ENCODE peak calls at places on chromosomes 13 and 19, in eight cellular contexts. P is neural progenitor cell, O is tibial nerve, A is transverse colon, U is colonic mucosa, T is GM06990, N is AG10803, F is lung. H is an unnamed sample.

GRCh38 chr13:24005711-24006281 is 108.5 kb upstream of the C1QTNF9B start:
- DNase-seq in P (no peak), O (no peak), A (no peak), U (no peak), T (no peak), N (no peak), F (no peak), H (no peak)

GRCh38 chr19:50679177-50680125 is 30.2 kb downstream of the C19orf81 start:
- DNase-seq in P (peak), O (peak), A (peak), U (peak), T (peak), N (peak), F (peak), H (peak)

GRCh38 chr13:77749481-77749880 is 52.0 kb downstream of the SLAIN1 start:
- DNase-seq in P (peak), O (no peak), A (no peak), U (no peak), T (no peak), N (no peak), F (no peak), H (no peak)

GRCh38 chr19:49739098-49739497 is 24.0 kb downstream of the TSKS start:
- DNase-seq in P (no peak), O (no peak), A (no peak), U (no peak), T (no peak), N (no peak), F (no peak), H (no peak)

GRCh38 chr13:33519561-33520479 is 234.3 kb upstream of the STARD13 start:
- DNase-seq in P (no peak), O (no peak), A (no peak), U (no peak), T (no peak), N (peak), F (no peak), H (no peak)

GRCh38 chr13:98263841-98264240 is 86.8 kb upstream of the RNF113B start:
- DNase-seq in P (no peak), O (no peak), A (no peak), U (no peak), T (no peak), N (no peak), F (no peak), H (no peak)

GRCh38 chr13:51681037-51681678 is 96.9 kb downstream of the WDFY2 start:
- DNase-seq in P (no peak), O (no peak), A (no peak), U (no peak), T (no peak), N (peak), F (no peak), H (no peak)

GRCh38 chr19:16614941-16615340 is 13.1 kb downstream of the MED26 start:
- DNase-seq in P (no peak), O (no peak), A (no peak), U (no peak), T (no peak), N (no peak), F (no peak), H (no peak)

GRCh38 chr13:52925775-52926285 is 77.4 kb upstream of the PCDH8 start:
- DNase-seq in P (no peak), O (no peak), A (no peak), U (no peak), T (no peak), N (peak), F (no peak), H (no peak)

GRCh38 chr13:42477588-42478190 is 96.3 kb upstream of the TNFSF11 start:
- DNase-seq in P (no peak), O (no peak), A (no peak), U (no peak), T (no peak), N (no peak), F (no peak), H (no peak)

GRCh38 chr13:27621116-27621365 is 651 bp upstream of the POLR1D start:
- DNase-seq in P (no peak), O (no peak), A (no peak), U (no peak), T (no peak), N (no peak), F (no peak), H (no peak)

GRCh38 chr13:26075498-26075897 is 23.7 kb upstream of the SHISA2 start:
- DNase-seq in P (peak), O (peak), A (no peak), U (no peak), T (no peak), N (no peak), F (no peak), H (no peak)

GRCh38 chr13:41075485-41075884 is 14.2 kb downstream of the WBP4 start:
- DNase-seq in P (no peak), O (no peak), A (no peak), U (no peak), T (no peak), N (no peak), F (no peak), H (no peak)

GRCh38 chr19:925912-926594 is at the start of gene ARID3A:
- DNase-seq in P (peak), O (no peak), A (peak), U (peak), T (no peak), N (no peak), F (no peak), H (no peak)

GRCh38 chr19:12636631-12637030 is 25.9 kb downstream of the ZNF791 start:
- DNase-seq in P (no peak), O (no peak), A (no peak), U (no peak), T (no peak), N (no peak), F (no peak), H (no peak)

GRCh38 chr13:45218689-45219088 is 17.8 kb upstream of the KCTD4 start:
- DNase-seq in P (no peak), O (no peak), A (no peak), U (no peak), T (no peak), N (no peak), F (no peak), H (no peak)

GRCh38 chr13:45216193-45216592 is 15.3 kb upstream of the KCTD4 start:
- DNase-seq in P (no peak), O (no peak), A (no peak), U (no peak), T (no peak), N (no peak), F (no peak), H (no peak)

GRCh38 chr13:45220403-45220802 is 19.6 kb upstream of the KCTD4 start:
- DNase-seq in P (no peak), O (no peak), A (no peak), U (no peak), T (no peak), N (no peak), F (no peak), H (no peak)

GRCh38 chr13:45219938-45220375 is 19.1 kb upstream of the KCTD4 start:
- DNase-seq in P (no peak), O (no peak), A (no peak), U (no peak), T (no peak), N (peak), F (no peak), H (no peak)

GRCh38 chr13:45219123-45219891 is 18.5 kb upstream of the KCTD4 start:
- DNase-seq in P (no peak), O (no peak), A (no peak), U (no peak), T (no peak), N (no peak), F (no peak), H (no peak)
- H3K4me3 ChIP-seq in P (no peak), O (no peak), A (no peak), U (no peak), T (no peak), N (no peak), F (no peak), H (no peak)

GRCh38 chr19:5742051-5742450 is 21.6 kb downstream of the CATSPERD start:
- DNase-seq in P (no peak), O (no peak), A (no peak), U (no peak), T (no peak), N (no peak), F (no peak), H (no peak)

GRCh38 chr19:5743640-5744039 is 23.2 kb downstream of the CATSPERD start:
- DNase-seq in P (no peak), O (no peak), A (no peak), U (no peak), T (no peak), N (no peak), F (no peak), H (no peak)

DNA sequence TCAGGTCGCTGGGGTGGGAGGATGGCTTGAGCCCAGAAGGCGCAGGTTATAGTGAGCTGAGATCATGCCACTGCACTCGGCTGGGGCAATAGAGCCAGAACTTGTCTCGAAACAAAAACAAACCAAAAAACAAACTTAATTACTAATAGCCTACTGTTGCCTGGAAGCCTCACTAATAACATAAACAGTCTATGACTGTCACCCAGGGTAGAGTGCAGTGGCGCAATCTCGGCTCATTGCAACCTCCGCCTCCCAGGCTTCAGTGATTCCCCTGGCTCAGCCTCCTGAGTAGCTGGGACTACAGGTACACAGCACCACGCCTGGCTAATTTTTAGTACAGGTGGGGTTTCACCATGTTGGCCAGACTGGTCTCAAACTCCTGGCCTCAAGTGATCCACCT is 18.0 kb downstream of the CATSPERD start:
- DNase-seq in P (no peak), O (no peak), A (no peak), U (no peak), T (no peak), N (peak), F (no peak), H (no peak)
- TF ChIP-seq CTCF in P (no peak), O (no peak), A (no peak), U (no peak), T (no peak), N (no peak), F (no peak), H (no peak)

GRCh38 chr13:95553614-95554385 is 1.3 kb downstream of the CLDN10 start:
- DNase-seq in P (peak), O (no peak), A (no peak), U (peak), T (no peak), N (no peak), F (no peak), H (no peak)

GRCh38 chr13:95552208-95552538 is 347 bp upstream of the CLDN10 start:
- DNase-seq in P (no peak), O (no peak), A (no peak), U (no peak), T (no peak), N (no peak), F (no peak), H (no peak)

GRCh38 chr13:95556981-95557380 is 4.5 kb downstream of the CLDN10 start:
- DNase-seq in P (no peak), O (no peak), A (no peak), U (no peak), T (no peak), N (no peak), F (no peak), H (no peak)

GRCh38 chr13:95553271-95553588 is 710 bp downstream of the CLDN10 start:
- DNase-seq in P (peak), O (no peak), A (no peak), U (no peak), T (no peak), N (no peak), F (no peak), H (no peak)

DNA sequence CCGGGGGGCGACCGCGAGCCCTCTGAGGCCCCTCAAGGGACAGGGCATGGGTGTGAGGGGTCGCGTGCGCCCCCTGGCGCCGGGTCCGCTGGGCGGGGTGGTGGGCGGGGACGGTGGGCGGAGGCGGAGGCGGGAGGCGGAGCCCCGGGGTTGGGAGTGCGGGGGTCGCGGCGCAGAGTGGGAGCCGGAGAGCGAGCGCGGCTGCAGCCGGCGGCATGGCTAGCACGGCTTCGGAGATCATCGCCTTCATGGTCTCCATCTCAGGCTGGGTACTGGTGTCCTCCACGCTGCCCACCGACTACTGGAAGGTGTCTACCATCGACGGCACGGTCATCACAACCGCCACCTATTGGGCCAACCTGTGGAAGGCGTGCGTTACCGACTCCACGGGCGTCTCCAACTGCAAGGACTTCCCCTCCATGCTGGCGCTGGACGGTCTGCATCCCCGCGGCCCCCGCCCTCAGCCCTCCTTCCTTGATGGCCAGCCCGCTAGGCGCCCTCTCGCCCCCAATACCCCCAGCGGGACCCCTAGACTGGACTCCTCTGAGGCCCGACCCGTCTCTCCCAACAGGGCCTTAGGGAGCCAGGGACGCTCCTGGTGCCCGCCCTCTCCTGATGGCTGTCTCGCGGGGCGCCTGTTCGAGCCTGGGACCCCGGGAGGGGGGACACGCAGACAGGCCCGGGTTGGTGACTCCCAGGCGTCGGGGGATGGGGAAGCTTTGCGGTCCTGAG is at the start of gene CLDN10:
- DNase-seq in P (peak), O (no peak), A (no peak), U (peak), T (no peak), N (no peak), F (no peak), H (no peak)
- H3K4me3 ChIP-seq in P (peak), O (no peak), A (peak), U (peak), T (no peak), N (no peak), F (no peak), H (no peak)

GRCh38 chr19:55080121-55080914 is 4.6 kb downstream of the EPS8L1 start:
- DNase-seq in P (peak), O (no peak), A (peak), U (peak), T (peak), N (peak), F (peak), H (peak)
- TF ChIP-seq CTCF in P (no peak), O (no peak), A (no peak), U (no peak), T (no peak), N (no peak), F (no peak), H (no peak)

GRCh38 chr13:36130168-36130541 is 1.0 kb downstream of the DCLK1 start:
- DNase-seq in P (no peak), O (no peak), A (no peak), U (no peak), T (no peak), N (no peak), F (no peak), H (no peak)
- H3K4me3 ChIP-seq in P (peak), O (peak), A (peak), U (peak), T (no peak), N (peak), F (no peak), H (no peak)

GRCh38 chr19:19403373-19403901 is 2.0 kb upstream of the GATAD2A start:
- DNase-seq in P (no peak), O (no peak), A (no peak), U (no peak), T (no peak), N (peak), F (no peak), H (no peak)

GRCh38 chr19:19406878-19407639 is 1.6 kb downstream of the GATAD2A start:
- DNase-seq in P (peak), O (no peak), A (peak), U (peak), T (no peak), N (peak), F (peak), H (no peak)

GRCh38 chr19:19407640-19407933 is 2.1 kb downstream of the GATAD2A start:
- DNase-seq in P (peak), O (no peak), A (no peak), U (no peak), T (no peak), N (no peak), F (no peak), H (no peak)

GRCh38 chr19:19404879-19405860 is at the start of gene GATAD2A:
- DNase-seq in P (peak), O (peak), A (peak), U (peak), T (peak), N (peak), F (peak), H (peak)

GRCh38 chr19:19405919-19406877 is 723 bp downstream of the GATAD2A start:
- DNase-seq in P (peak), O (no peak), A (peak), U (peak), T (peak), N (peak), F (peak), H (no peak)
- TF ChIP-seq CTCF in P (no peak), O (no peak), A (no peak), U (no peak), T (no peak), N (no peak), F (no peak), H (no peak)

GRCh38 chr13:106532111-106532929 is 3.1 kb downstream of the EFNB2 start:
- DNase-seq in P (peak), O (no peak), A (no peak), U (peak), T (no peak), N (no peak), F (no peak), H (no peak)
- H3K4me3 ChIP-seq in P (peak), O (peak), A (peak), U (peak), T (no peak), N (peak), F (peak), H (no peak)

DNA sequence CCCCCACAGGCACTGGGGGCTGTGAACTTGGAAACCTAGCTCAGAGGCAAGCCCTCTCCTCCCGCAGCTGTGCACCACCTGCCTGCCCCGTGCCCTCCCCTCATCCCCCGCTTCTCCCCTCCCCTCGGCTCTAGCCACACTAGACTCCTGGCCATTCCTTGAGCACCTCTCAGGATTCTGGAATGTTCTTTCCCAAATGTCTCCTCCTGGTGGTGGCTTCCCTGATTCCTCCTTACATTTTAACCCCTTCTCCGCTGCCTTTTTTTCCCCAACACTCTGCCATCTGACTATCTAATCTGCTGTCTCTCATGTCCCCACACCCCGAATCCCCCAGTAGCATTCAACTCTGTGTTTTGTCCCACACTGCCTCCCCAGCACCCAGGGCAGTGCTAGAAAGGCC is 6.7 kb downstream of the NANOS3 start:
- DNase-seq in P (no peak), O (no peak), A (no peak), U (no peak), T (no peak), N (no peak), F (no peak), H (no peak)
- TF ChIP-seq CTCF in P (peak), O (no peak), A (peak), U (no peak), T (no peak), N (peak), F (no peak), H (no peak)